ENCODE peak calls at places on chromosomes 4 and X, in eight cellular contexts. One of them, this sample, is unnamed.

GRCh38 chr4:16066586-16067128 is 17.2 kb downstream of the PROM1 start:
- DNase-seq in heart right ventricle: no peak
- DNase-seq in SK-N-SH: no peak
- DNase-seq in Peyer's patch: no peak
- DNase-seq in transverse colon: no peak
- DNase-seq in CD8-positive, alpha-beta T cell: no peak
- DNase-seq in left ventricle myocardium inferior: no peak
- DNase-seq in tibial artery: no peak
- DNase-seq in this sample: no peak

GRCh38 chr4:112865443-112865842 is 184.0 kb upstream of the ANK2 start:
- DNase-seq in heart right ventricle: no peak
- DNase-seq in SK-N-SH: no peak
- DNase-seq in Peyer's patch: no peak
- DNase-seq in transverse colon: no peak
- DNase-seq in CD8-positive, alpha-beta T cell: no peak
- DNase-seq in left ventricle myocardium inferior: no peak
- DNase-seq in tibial artery: no peak
- DNase-seq in this sample: no peak

GRCh38 chr4:83858121-83858520 is 322.2 kb downstream of the GPAT3 start:
- DNase-seq in heart right ventricle: no peak
- DNase-seq in SK-N-SH: no peak
- DNase-seq in Peyer's patch: no peak
- DNase-seq in transverse colon: no peak
- DNase-seq in CD8-positive, alpha-beta T cell: no peak
- DNase-seq in left ventricle myocardium inferior: no peak
- DNase-seq in tibial artery: no peak
- DNase-seq in this sample: no peak

GRCh38 chrX:124863303-124863702 is 456.4 kb upstream of the TEX13C start:
- DNase-seq in heart right ventricle: no peak
- DNase-seq in SK-N-SH: no peak
- DNase-seq in Peyer's patch: no peak
- DNase-seq in transverse colon: no peak
- DNase-seq in CD8-positive, alpha-beta T cell: no peak
- DNase-seq in left ventricle myocardium inferior: no peak
- DNase-seq in tibial artery: no peak
- DNase-seq in this sample: no peak

GRCh38 chr4:30716671-30717207 is 3.4 kb upstream of the PCDH7 start:
- DNase-seq in heart right ventricle: no peak
- DNase-seq in SK-N-SH: no peak
- DNase-seq in Peyer's patch: no peak
- DNase-seq in transverse colon: no peak
- DNase-seq in CD8-positive, alpha-beta T cell: no peak
- DNase-seq in left ventricle myocardium inferior: no peak
- DNase-seq in tibial artery: no peak
- DNase-seq in this sample: no peak

GRCh38 chr4:156749791-156750403 is 221.7 kb downstream of the PDGFC start:
- DNase-seq in heart right ventricle: no peak
- DNase-seq in SK-N-SH: no peak
- DNase-seq in Peyer's patch: no peak
- DNase-seq in transverse colon: no peak
- DNase-seq in CD8-positive, alpha-beta T cell: no peak
- DNase-seq in left ventricle myocardium inferior: no peak
- DNase-seq in tibial artery: no peak
- DNase-seq in this sample: no peak

GRCh38 chr4:2333356-2333841 is 71.5 kb upstream of the MXD4 start:
- DNase-seq in heart right ventricle: no peak
- DNase-seq in SK-N-SH: peak; percentile 26
- DNase-seq in Peyer's patch: peak; percentile 72
- DNase-seq in transverse colon: peak; percentile 81
- DNase-seq in CD8-positive, alpha-beta T cell: no peak
- DNase-seq in left ventricle myocardium inferior: no peak
- DNase-seq in tibial artery: peak; percentile 58
- DNase-seq in this sample: no peak

GRCh38 chrX:69299271-69299670 is 134.0 kb upstream of the PJA1 start:
- DNase-seq in heart right ventricle: no peak
- DNase-seq in SK-N-SH: no peak
- DNase-seq in Peyer's patch: no peak
- DNase-seq in transverse colon: no peak
- DNase-seq in CD8-positive, alpha-beta T cell: no peak
- DNase-seq in left ventricle myocardium inferior: no peak
- DNase-seq in tibial artery: no peak
- DNase-seq in this sample: no peak

GRCh38 chrX:346034-346813 is 27.6 kb upstream of the GTPBP6 start:
- DNase-seq in heart right ventricle: no peak
- DNase-seq in SK-N-SH: no peak
- DNase-seq in Peyer's patch: no peak
- DNase-seq in transverse colon: no peak
- DNase-seq in CD8-positive, alpha-beta T cell: no peak
- DNase-seq in left ventricle myocardium inferior: peak; percentile 12
- DNase-seq in tibial artery: peak; percentile 60
- DNase-seq in this sample: peak; percentile 74

GRCh38 chrX:130228871-130229270 is 39.8 kb downstream of the ZNF280C start:
- DNase-seq in heart right ventricle: no peak
- DNase-seq in SK-N-SH: no peak
- DNase-seq in Peyer's patch: no peak
- DNase-seq in transverse colon: no peak
- DNase-seq in CD8-positive, alpha-beta T cell: no peak
- DNase-seq in left ventricle myocardium inferior: no peak
- DNase-seq in tibial artery: no peak
- DNase-seq in this sample: no peak

GRCh38 chrX:31609130-31609529 is 537.3 kb upstream of the FTHL17 start:
- DNase-seq in heart right ventricle: no peak
- DNase-seq in SK-N-SH: no peak
- DNase-seq in Peyer's patch: no peak
- DNase-seq in transverse colon: no peak
- DNase-seq in CD8-positive, alpha-beta T cell: no peak
- DNase-seq in left ventricle myocardium inferior: no peak
- DNase-seq in tibial artery: no peak
- DNase-seq in this sample: no peak

GRCh38 chrX:118350221-118350620 is 4.3 kb downstream of the WDR44 start:
- DNase-seq in heart right ventricle: no peak
- DNase-seq in SK-N-SH: no peak
- DNase-seq in Peyer's patch: no peak
- DNase-seq in transverse colon: no peak
- DNase-seq in CD8-positive, alpha-beta T cell: no peak
- DNase-seq in left ventricle myocardium inferior: no peak
- DNase-seq in tibial artery: no peak
- DNase-seq in this sample: no peak
- H3K4me1 ChIP-seq in heart right ventricle: peaks cover 66% of the 10 kb centered on the region
- H3K4me1 ChIP-seq in SK-N-SH: no peaks in the 10 kb centered on the region
- H3K4me1 ChIP-seq in Peyer's patch: no peaks in the 10 kb centered on the region
- H3K4me1 ChIP-seq in transverse colon: no peaks in the 10 kb centered on the region
- H3K4me1 ChIP-seq in CD8-positive, alpha-beta T cell: peaks cover 47% of the 10 kb centered on the region
- H3K4me1 ChIP-seq in left ventricle myocardium inferior: peaks cover 64% of the 10 kb centered on the region
- H3K4me1 ChIP-seq in tibial artery: no peaks in the 10 kb centered on the region
- H3K4me1 ChIP-seq in this sample: peaks cover 8% of the 10 kb centered on the region

DNA sequence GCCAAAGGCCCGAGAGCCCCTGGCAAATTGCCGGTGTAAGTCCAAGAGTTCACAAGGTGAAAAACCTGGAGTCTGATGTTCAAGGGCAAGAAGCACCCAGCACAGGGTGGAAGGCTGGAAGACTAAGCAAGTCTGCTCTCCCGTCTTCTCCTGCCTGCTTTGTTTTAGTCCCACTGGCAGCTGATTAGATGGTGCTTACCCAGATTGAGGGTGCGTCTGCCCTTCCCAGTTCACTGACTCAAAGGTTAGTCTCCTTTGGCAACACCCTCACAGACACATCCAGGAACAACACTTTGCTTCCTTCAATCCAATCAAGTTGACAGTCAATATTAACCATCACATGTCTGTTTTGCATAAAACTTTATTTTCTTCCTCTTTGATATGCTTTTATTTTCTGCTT is 157.4 kb downstream of the HS3ST1 start:
- DNase-seq in heart right ventricle: no peak
- DNase-seq in SK-N-SH: no peak
- DNase-seq in Peyer's patch: no peak
- DNase-seq in transverse colon: peak; percentile 68
- DNase-seq in CD8-positive, alpha-beta T cell: no peak
- DNase-seq in left ventricle myocardium inferior: no peak
- DNase-seq in tibial artery: no peak
- DNase-seq in this sample: no peak
- H3K4me1 ChIP-seq in heart right ventricle: no peaks in the 10 kb centered on the region
- H3K4me1 ChIP-seq in SK-N-SH: no peaks in the 10 kb centered on the region
- H3K4me1 ChIP-seq in Peyer's patch: no peaks in the 10 kb centered on the region
- H3K4me1 ChIP-seq in transverse colon: peaks cover 3% of the 10 kb centered on the region
- H3K4me1 ChIP-seq in CD8-positive, alpha-beta T cell: no peaks in the 10 kb centered on the region
- H3K4me1 ChIP-seq in left ventricle myocardium inferior: no peaks in the 10 kb centered on the region
- H3K4me1 ChIP-seq in tibial artery: no peaks in the 10 kb centered on the region
- H3K4me1 ChIP-seq in this sample: no peaks in the 10 kb centered on the region

GRCh38 chr4:72119946-72120345 is 88.1 kb downstream of the NPFFR2 start:
- DNase-seq in heart right ventricle: no peak
- DNase-seq in SK-N-SH: no peak
- DNase-seq in Peyer's patch: no peak
- DNase-seq in transverse colon: no peak
- DNase-seq in CD8-positive, alpha-beta T cell: no peak
- DNase-seq in left ventricle myocardium inferior: no peak
- DNase-seq in tibial artery: no peak
- DNase-seq in this sample: no peak
- H3K4me1 ChIP-seq in heart right ventricle: no peaks in the 10 kb centered on the region
- H3K4me1 ChIP-seq in SK-N-SH: no peaks in the 10 kb centered on the region
- H3K4me1 ChIP-seq in Peyer's patch: no peaks in the 10 kb centered on the region
- H3K4me1 ChIP-seq in transverse colon: no peaks in the 10 kb centered on the region
- H3K4me1 ChIP-seq in CD8-positive, alpha-beta T cell: no peaks in the 10 kb centered on the region
- H3K4me1 ChIP-seq in left ventricle myocardium inferior: no peaks in the 10 kb centered on the region
- H3K4me1 ChIP-seq in tibial artery: no peaks in the 10 kb centered on the region
- H3K4me1 ChIP-seq in this sample: no peaks in the 10 kb centered on the region

DNA sequence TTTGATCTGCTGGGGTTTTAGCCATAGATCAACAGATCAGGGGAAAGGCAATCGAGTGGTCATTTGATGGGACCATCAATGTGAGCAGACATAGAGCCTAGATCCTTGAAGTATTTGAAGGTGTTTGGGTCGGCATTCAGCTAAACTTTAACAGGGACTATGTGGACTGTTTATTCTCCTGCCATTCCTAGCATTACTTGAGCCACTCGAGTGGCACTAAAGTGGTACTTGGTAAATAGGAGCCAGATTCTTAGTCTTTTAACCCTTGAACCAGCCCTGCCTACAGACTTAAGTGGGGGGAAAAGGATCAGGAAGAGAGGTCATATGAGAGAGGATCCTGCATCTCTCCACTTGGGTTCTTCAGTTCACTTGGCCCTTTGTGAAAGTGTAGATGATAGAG is 3.8 kb downstream of the MSN start:
- DNase-seq in heart right ventricle: no peak
- DNase-seq in SK-N-SH: no peak
- DNase-seq in Peyer's patch: no peak
- DNase-seq in transverse colon: no peak
- DNase-seq in CD8-positive, alpha-beta T cell: no peak
- DNase-seq in left ventricle myocardium inferior: no peak
- DNase-seq in tibial artery: no peak
- DNase-seq in this sample: no peak
- H3K4me1 ChIP-seq in heart right ventricle: peaks cover 75% of the 10 kb centered on the region
- H3K4me1 ChIP-seq in SK-N-SH: no peaks in the 10 kb centered on the region
- H3K4me1 ChIP-seq in Peyer's patch: peaks cover 4% of the 10 kb centered on the region
- H3K4me1 ChIP-seq in transverse colon: no peaks in the 10 kb centered on the region
- H3K4me1 ChIP-seq in CD8-positive, alpha-beta T cell: peaks cover 49% of the 10 kb centered on the region
- H3K4me1 ChIP-seq in left ventricle myocardium inferior: peaks cover 81% of the 10 kb centered on the region
- H3K4me1 ChIP-seq in tibial artery: peaks cover 7% of the 10 kb centered on the region
- H3K4me1 ChIP-seq in this sample: no peaks in the 10 kb centered on the region

DNA sequence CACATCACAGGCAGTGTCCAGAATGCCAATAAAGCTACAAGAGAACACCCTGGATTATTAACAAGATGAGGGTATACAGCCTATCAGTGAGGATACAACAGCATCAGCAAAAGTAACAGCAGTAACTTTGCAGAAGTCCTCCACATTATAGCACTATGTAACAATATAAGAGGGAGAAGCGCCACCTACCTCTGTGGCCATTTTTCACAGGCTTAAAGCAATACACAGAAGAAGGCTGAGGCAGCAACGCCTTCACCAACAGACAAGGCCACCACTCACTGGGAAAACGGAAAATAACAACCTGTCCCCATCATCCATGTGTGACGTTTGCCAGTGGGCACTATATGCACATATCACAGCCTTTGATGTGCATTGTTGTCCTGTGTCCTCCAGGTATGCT is 12.5 kb downstream of the RTL8B start:
- DNase-seq in heart right ventricle: no peak
- DNase-seq in SK-N-SH: no peak
- DNase-seq in Peyer's patch: no peak
- DNase-seq in transverse colon: no peak
- DNase-seq in CD8-positive, alpha-beta T cell: no peak
- DNase-seq in left ventricle myocardium inferior: no peak
- DNase-seq in tibial artery: no peak
- DNase-seq in this sample: no peak
- H3K4me1 ChIP-seq in heart right ventricle: no peaks in the 10 kb centered on the region
- H3K4me1 ChIP-seq in SK-N-SH: no peaks in the 10 kb centered on the region
- H3K4me1 ChIP-seq in Peyer's patch: no peaks in the 10 kb centered on the region
- H3K4me1 ChIP-seq in transverse colon: no peaks in the 10 kb centered on the region
- H3K4me1 ChIP-seq in CD8-positive, alpha-beta T cell: no peaks in the 10 kb centered on the region
- H3K4me1 ChIP-seq in left ventricle myocardium inferior: no peaks in the 10 kb centered on the region
- H3K4me1 ChIP-seq in tibial artery: no peaks in the 10 kb centered on the region
- H3K4me1 ChIP-seq in this sample: no peaks in the 10 kb centered on the region

DNA sequence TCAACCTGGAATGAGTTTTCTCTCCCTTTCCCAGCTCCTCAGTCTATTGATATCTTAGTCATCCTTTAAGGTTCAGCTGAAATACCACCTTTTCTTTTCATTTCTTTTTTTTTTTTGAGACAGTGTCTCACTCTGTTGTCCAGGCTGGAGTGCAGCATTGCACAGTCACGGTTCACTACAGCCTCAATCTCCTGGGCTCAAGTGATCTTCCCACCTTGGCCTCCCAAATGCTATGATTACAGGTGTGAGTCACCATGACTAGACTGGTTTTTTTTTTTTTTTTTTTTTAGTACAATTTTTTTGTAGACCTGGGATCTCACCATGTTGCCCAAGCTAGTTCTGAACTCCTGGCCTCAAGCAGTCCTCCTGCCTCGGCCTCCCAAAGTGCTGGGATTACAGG is 28.9 kb downstream of the AFF1 start:
- DNase-seq in heart right ventricle: no peak
- DNase-seq in SK-N-SH: no peak
- DNase-seq in Peyer's patch: no peak
- DNase-seq in transverse colon: no peak
- DNase-seq in CD8-positive, alpha-beta T cell: no peak
- DNase-seq in left ventricle myocardium inferior: no peak
- DNase-seq in tibial artery: no peak
- DNase-seq in this sample: no peak
- H3K4me1 ChIP-seq in heart right ventricle: peaks cover 43% of the 10 kb centered on the region
- H3K4me1 ChIP-seq in SK-N-SH: no peaks in the 10 kb centered on the region
- H3K4me1 ChIP-seq in Peyer's patch: peaks cover 3% of the 10 kb centered on the region
- H3K4me1 ChIP-seq in transverse colon: peaks cover 34% of the 10 kb centered on the region
- H3K4me1 ChIP-seq in CD8-positive, alpha-beta T cell: peaks cover 11% of the 10 kb centered on the region
- H3K4me1 ChIP-seq in left ventricle myocardium inferior: peaks cover 70% of the 10 kb centered on the region
- H3K4me1 ChIP-seq in tibial artery: peaks cover 12% of the 10 kb centered on the region
- H3K4me1 ChIP-seq in this sample: peaks cover 12% of the 10 kb centered on the region

GRCh38 chr4:184416913-184417734 is 57.2 kb downstream of the IRF2 start:
- DNase-seq in heart right ventricle: no peak
- DNase-seq in SK-N-SH: no peak
- DNase-seq in Peyer's patch: peak; percentile 47
- DNase-seq in transverse colon: peak; percentile 39
- DNase-seq in CD8-positive, alpha-beta T cell: peak; percentile 37
- DNase-seq in left ventricle myocardium inferior: no peak
- DNase-seq in tibial artery: no peak
- DNase-seq in this sample: no peak
- H3K4me1 ChIP-seq in heart right ventricle: peaks cover 64% of the 10 kb centered on the region
- H3K4me1 ChIP-seq in SK-N-SH: peaks cover 4% of the 10 kb centered on the region
- H3K4me1 ChIP-seq in Peyer's patch: no peaks in the 10 kb centered on the region
- H3K4me1 ChIP-seq in transverse colon: peaks cover 22% of the 10 kb centered on the region
- H3K4me1 ChIP-seq in CD8-positive, alpha-beta T cell: peaks cover 33% of the 10 kb centered on the region
- H3K4me1 ChIP-seq in left ventricle myocardium inferior: peaks cover 81% of the 10 kb centered on the region
- H3K4me1 ChIP-seq in tibial artery: peaks cover 4% of the 10 kb centered on the region
- H3K4me1 ChIP-seq in this sample: no peaks in the 10 kb centered on the region

DNA sequence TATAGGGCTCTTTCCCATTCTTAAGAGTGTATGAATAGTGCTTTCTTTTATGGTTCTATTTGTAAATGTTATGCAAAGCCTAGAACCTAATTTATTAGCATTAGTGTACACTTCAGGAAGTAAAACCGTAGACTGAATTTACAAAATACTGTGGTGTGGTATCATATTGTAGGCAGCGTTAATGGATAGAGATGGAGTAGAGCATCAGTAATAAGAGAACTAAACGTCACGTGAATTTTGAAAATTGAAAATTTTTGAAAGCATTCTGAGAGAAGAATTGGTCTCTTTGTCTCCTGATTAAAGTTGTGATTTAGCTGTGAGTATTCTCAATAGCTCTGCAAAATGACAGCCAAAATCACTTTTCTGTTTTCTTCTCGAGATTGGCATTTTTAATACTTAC is 2.9 kb downstream of the STIM2 start:
- DNase-seq in heart right ventricle: no peak
- DNase-seq in SK-N-SH: no peak
- DNase-seq in Peyer's patch: no peak
- DNase-seq in transverse colon: no peak
- DNase-seq in CD8-positive, alpha-beta T cell: no peak
- DNase-seq in left ventricle myocardium inferior: no peak
- DNase-seq in tibial artery: no peak
- DNase-seq in this sample: no peak
- H3K4me1 ChIP-seq in heart right ventricle: peaks cover 73% of the 10 kb centered on the region
- H3K4me1 ChIP-seq in SK-N-SH: peaks cover 19% of the 10 kb centered on the region
- H3K4me1 ChIP-seq in Peyer's patch: no peaks in the 10 kb centered on the region
- H3K4me1 ChIP-seq in transverse colon: peaks cover 23% of the 10 kb centered on the region
- H3K4me1 ChIP-seq in CD8-positive, alpha-beta T cell: peaks cover 79% of the 10 kb centered on the region
- H3K4me1 ChIP-seq in left ventricle myocardium inferior: peaks cover 85% of the 10 kb centered on the region
- H3K4me1 ChIP-seq in tibial artery: peaks cover 7% of the 10 kb centered on the region
- H3K4me1 ChIP-seq in this sample: peaks cover 46% of the 10 kb centered on the region